ENCODE peak calls at places on chromosome 20, in five cellular contexts. M is smooth muscle cell of the brain vasculature, U is left cardiac atrium, Z is breast epithelium, W is NCI-H524 treated with DMSO at 0.1 percent for 48 hours. X is an unnamed sample.
A peak's percentile ranks its signal among the peaks of the same experiment; 100 is the strongest.

GRCh38 chr20:62487564-62488086 is 11.8 kb upstream of the GATA5 start:
- DNase-seq in W (no peak), Z (no peak), M (no peak), U (peak; percentile 74), X (no peak)

GRCh38 chr20:4601630-4602296 is 119.9 kb upstream of the PRND start:
- DNase-seq in U (peak; percentile 64), Z (no peak), W (peak; percentile 51), M (no peak), X (peak; percentile 27)

GRCh38 chr20:62365814-62366369 is 1.2 kb downstream of the LAMA5 start:
- DNase-seq in U (peak; percentile 49), Z (no peak), M (no peak), W (no peak), X (no peak)

GRCh38 chr20:9339708-9340107 is 174.7 kb upstream of the LAMP5 start:
- DNase-seq in Z (no peak), W (no peak), U (no peak), M (no peak), X (no peak)

GRCh38 chr20:32574296-32575226 is 10.6 kb downstream of the NOL4L start:
- DNase-seq in Z (no peak), W (peak; percentile 76), U (peak; percentile 64), M (peak; percentile 86), X (peak; percentile 84)

GRCh38 chr20:19756756-19757486 is 1.1 kb upstream of the RIN2 start:
- DNase-seq in U (no peak), M (no peak), W (no peak), Z (no peak), X (no peak)

GRCh38 chr20:21522479-21523397 is 8.9 kb upstream of the NKX2-2 start:
- DNase-seq in U (no peak), Z (peak; percentile 3), M (no peak), W (peak; percentile 50), X (no peak)

GRCh38 chr20:57265649-57266250 is 691 bp downstream of the BMP7 start:
- DNase-seq in W (no peak), Z (no peak), U (no peak), M (no peak), X (no peak)

GRCh38 chr20:48767269-48767960 is 60.4 kb downstream of the PREX1 start:
- DNase-seq in Z (no peak), U (no peak), M (no peak), W (no peak), X (no peak)

GRCh38 chr20:59031326-59032022 is 661 bp downstream of the ATP5F1E start:
- DNase-seq in Z (no peak), M (no peak), W (no peak), U (no peak), X (no peak)

GRCh38 chr20:51480507-51481270 is 61.8 kb downstream of the NFATC2 start:
- DNase-seq in Z (no peak), W (no peak), M (no peak), U (no peak), X (no peak)

GRCh38 chr20:48238781-48239180 is 453.5 kb upstream of the SULF2 start:
- DNase-seq in W (no peak), Z (no peak), U (no peak), M (no peak), X (no peak)

GRCh38 chr20:11776687-11777086 is 141.0 kb upstream of the BTBD3 start:
- DNase-seq in U (no peak), W (no peak), Z (no peak), M (no peak), X (no peak)

GRCh38 chr20:63533871-63534393 is 3.2 kb downstream of the PTK6 start:
- DNase-seq in W (no peak), Z (no peak), U (peak; percentile 22), M (no peak), X (no peak)

GRCh38 chr20:40945754-40946451 is 82.7 kb upstream of the TOP1 start:
- DNase-seq in W (no peak), Z (peak; percentile 60), M (no peak), U (peak; percentile 72), X (peak; percentile 41)

GRCh38 chr20:58989196-58989595 is 8.1 kb downstream of the NELFCD start:
- DNase-seq in W (no peak), M (no peak), Z (no peak), U (no peak), X (no peak)

GRCh38 chr20:62129731-62130531 is 7.7 kb downstream of the LSM14B start:
- DNase-seq in U (no peak), M (no peak), Z (no peak), W (no peak), X (no peak)

GRCh38 chr20:63494420-63495166 is 4.3 kb downstream of the EEF1A2 start:
- DNase-seq in M (no peak), Z (no peak), U (peak; percentile 18), W (no peak), X (no peak)

GRCh38 chr20:8808180-8808535 is 260.7 kb upstream of the PLCB4 start:
- DNase-seq in W (no peak), M (no peak), U (no peak), Z (no peak), X (no peak)

GRCh38 chr20:40218296-40218955 is 470.6 kb downstream of the MAFB start:
- DNase-seq in Z (no peak), W (no peak), U (no peak), M (no peak), X (no peak)

GRCh38 chr20:53940883-53941546 is 129.4 kb downstream of the BCAS1 start:
- DNase-seq in U (no peak), M (no peak), W (no peak), Z (no peak), X (peak; percentile 96)

GRCh38 chr20:52365688-52366087 is 174.1 kb upstream of the ZFP64 start:
- DNase-seq in W (no peak), M (no peak), Z (no peak), U (no peak), X (no peak)

GRCh38 chr20:45501600-45501999 is 13.8 kb downstream of the SPINT3 start:
- DNase-seq in M (no peak), Z (no peak), W (no peak), U (no peak), X (no peak)

GRCh38 chr20:50675671-50676376 is 15.5 kb downstream of the RIPOR3 start:
- DNase-seq in Z (no peak), M (no peak), W (no peak), U (no peak), X (peak; percentile 14)

GRCh38 chr20:42985628-42986027 is 204.1 kb downstream of the PTPRT start:
- DNase-seq in M (no peak), W (no peak), U (no peak), Z (no peak), X (no peak)

X was measured in astrocyte.